ENCODE peak calls at places on chromosome 9, in nine cellular contexts. P, W, G, B, U, V, F, K and C are unnamed samples.

GRCh38 chr9:128553695-128554094 is 1.3 kb downstream of the SPTAN1 start:
- DNase-seq in P (peak), W (no peak), G (no peak), B (no peak), U (no peak), V (no peak), F (peak), K (peak), C (peak)

GRCh38 chr9:3497857-3498256 is 27.9 kb downstream of the RFX3 start:
- DNase-seq in P (no peak), W (no peak), G (no peak), B (no peak), U (no peak), V (no peak), F (no peak), K (no peak), C (no peak)

GRCh38 chr9:76891874-76892273 is 14.0 kb downstream of the PRUNE2 start:
- DNase-seq in P (no peak), W (no peak), G (no peak), B (no peak), U (no peak), V (no peak), F (no peak), K (no peak), C (no peak)

GRCh38 chr9:14523545-14523944 is 169.7 kb downstream of the ZDHHC21 start:
- DNase-seq in P (no peak), W (no peak), G (no peak), B (no peak), U (no peak), V (no peak), F (no peak), K (no peak), C (no peak)

GRCh38 chr9:113922160-113922559 is 46.1 kb downstream of the ZNF618 start:
- DNase-seq in P (no peak), W (no peak), G (peak), B (no peak), U (no peak), V (no peak), F (no peak), K (peak), C (no peak)

GRCh38 chr9:124960409-124960752 is 19.5 kb upstream of the GOLGA1 start:
- DNase-seq in P (peak), W (no peak), G (no peak), B (no peak), U (no peak), V (no peak), F (no peak), K (no peak), C (no peak)

GRCh38 chr9:2583308-2584013 is 38.1 kb upstream of the VLDLR start:
- DNase-seq in P (no peak), W (no peak), G (peak), B (no peak), U (no peak), V (no peak), F (peak), K (no peak), C (no peak)

GRCh38 chr9:124003636-124004349 is 7.8 kb upstream of the LHX2 start:
- DNase-seq in P (no peak), W (no peak), G (no peak), B (no peak), U (no peak), V (no peak), F (no peak), K (no peak), C (peak)

GRCh38 chr9:2492161-2492560 is 129.4 kb upstream of the VLDLR start:
- DNase-seq in P (no peak), W (no peak), G (no peak), B (no peak), U (no peak), V (no peak), F (no peak), K (no peak), C (no peak)

GRCh38 chr9:37218800-37219425 is 98.5 kb downstream of the ZCCHC7 start:
- DNase-seq in P (peak), W (no peak), G (no peak), B (no peak), U (no peak), V (no peak), F (no peak), K (no peak), C (peak)

GRCh38 chr9:84330246-84330645 is 10.3 kb downstream of the SLC28A3 start:
- DNase-seq in P (no peak), W (no peak), G (no peak), B (no peak), U (no peak), V (no peak), F (no peak), K (no peak), C (no peak)

GRCh38 chr9:93267091-93267541 is 83.2 kb downstream of the WNK2 start:
- DNase-seq in P (no peak), W (no peak), G (no peak), B (no peak), U (no peak), V (no peak), F (no peak), K (no peak), C (no peak)

GRCh38 chr9:110748251-110748893 is 79.8 kb downstream of the MUSK start:
- DNase-seq in P (no peak), W (no peak), G (no peak), B (no peak), U (no peak), V (no peak), F (peak), K (peak), C (peak)

GRCh38 chr9:5441043-5441442 is 3.3 kb upstream of the PLGRKT start:
- DNase-seq in P (peak), W (no peak), G (no peak), B (no peak), U (no peak), V (no peak), F (peak), K (peak), C (peak)

GRCh38 chr9:113299800-113300292 is 3.3 kb downstream of the RNF183 start:
- DNase-seq in P (no peak), W (no peak), G (peak), B (no peak), U (no peak), V (no peak), F (no peak), K (peak), C (no peak)

GRCh38 chr9:123434619-123435240 is 78.7 kb downstream of the CRB2 start:
- DNase-seq in P (no peak), W (no peak), G (no peak), B (no peak), U (no peak), V (peak), F (no peak), K (peak), C (no peak)

GRCh38 chr9:118522093-118523028 is 818.2 kb downstream of the TLR4 start:
- DNase-seq in P (peak), W (no peak), G (peak), B (peak), U (no peak), V (peak), F (peak), K (peak), C (peak)

GRCh38 chr9:87642330-87643110 is 83.4 kb upstream of the CTSL start:
- DNase-seq in P (peak), W (no peak), G (no peak), B (no peak), U (no peak), V (no peak), F (no peak), K (no peak), C (no peak)

GRCh38 chr9:121700165-121700830 is 48.9 kb downstream of the DAB2IP start:
- DNase-seq in P (peak), W (no peak), G (no peak), B (peak), U (no peak), V (peak), F (no peak), K (peak), C (peak)

GRCh38 chr9:16532681-16533450 is 337.6 kb downstream of the BNC2 start:
- DNase-seq in P (peak), W (no peak), G (no peak), B (no peak), U (no peak), V (no peak), F (peak), K (peak), C (peak)

GRCh38 chr9:27460225-27461023 is 63.7 kb upstream of the IFNK start:
- DNase-seq in P (no peak), W (no peak), G (peak), B (no peak), U (no peak), V (no peak), F (peak), K (peak), C (peak)

GRCh38 chr9:84669293-84670105 is at the start of gene NTRK2:
- DNase-seq in P (peak), W (no peak), G (no peak), B (peak), U (no peak), V (peak), F (no peak), K (peak), C (peak)

GRCh38 chr9:36151306-36152210 is 15.0 kb downstream of the GLIPR2 start:
- DNase-seq in P (peak), W (peak), G (peak), B (peak), U (peak), V (no peak), F (peak), K (peak), C (peak)

GRCh38 chr9:107153336-107153735 is 129.7 kb upstream of the RAD23B start:
- DNase-seq in P (peak), W (no peak), G (no peak), B (no peak), U (no peak), V (no peak), F (no peak), K (peak), C (peak)

GRCh38 chr9:106619211-106619610 is 243.8 kb upstream of the ZNF462 start:
- DNase-seq in P (peak), W (no peak), G (no peak), B (no peak), U (no peak), V (no peak), F (no peak), K (peak), C (peak)

GRCh38 chr9:126348911-126349550 is 22.4 kb downstream of the MVB12B start:
- DNase-seq in P (no peak), W (no peak), G (no peak), B (no peak), U (no peak), V (no peak), F (no peak), K (no peak), C (no peak)

GRCh38 chr9:74284596-74284995 is 212.5 kb upstream of the RORB start:
- DNase-seq in P (no peak), W (no peak), G (no peak), B (no peak), U (no peak), V (no peak), F (no peak), K (no peak), C (peak)

GRCh38 chr9:22111871-22112247 is 102.8 kb upstream of the CDKN2B start:
- DNase-seq in P (peak), W (no peak), G (no peak), B (no peak), U (no peak), V (no peak), F (peak), K (peak), C (peak)

GRCh38 chr9:123406691-123407536 is 50.9 kb downstream of the CRB2 start:
- DNase-seq in P (peak), W (no peak), G (no peak), B (no peak), U (no peak), V (peak), F (no peak), K (no peak), C (peak)

GRCh38 chr9:16727452-16728127 is 142.9 kb downstream of the BNC2 start:
- DNase-seq in P (peak), W (no peak), G (no peak), B (no peak), U (no peak), V (peak), F (no peak), K (peak), C (peak)

GRCh38 chr9:89523948-89524347 is 26.0 kb upstream of the SEMA4D start:
- DNase-seq in P (no peak), W (peak), G (no peak), B (peak), U (no peak), V (no peak), F (no peak), K (no peak), C (no peak)